ENCODE peak calls at places on chromosome 2, in seven cellular contexts. A is SK-N-SH, G is tibial nerve, Z is upper lobe of left lung, Y is GM12878, J is sigmoid colon, D is transverse colon. K is an unnamed sample. For H3K27me3 and H3K36me3, the result is how much of the 10 kb centered on the place peaks cover.

GRCh38 chr2:121755237-121756111 is at the start of gene TSN:
- DNase-seq in A (peak), G (peak), Y (peak), Z (peak), D (peak), J (peak), K (peak)

GRCh38 chr2:228763600-228763999 is 507.5 kb downstream of the PID1 start:
- DNase-seq in J (no peak), D (no peak), G (no peak), Z (no peak), Y (no peak), A (no peak), K (no peak)

GRCh38 chr2:45131587-45131986 is 122.3 kb upstream of the SIX2 start:
- DNase-seq in G (no peak), J (no peak), D (no peak), A (no peak), Z (no peak), Y (no peak), K (no peak)

GRCh38 chr2:40248294-40248693 is 203.6 kb downstream of the SLC8A1 start:
- DNase-seq in J (no peak), D (no peak), Z (no peak), G (no peak), Y (no peak), A (no peak), K (no peak)

GRCh38 chr2:10497797-10498251 is 49.7 kb upstream of the ODC1 start:
- DNase-seq in A (peak), J (no peak), D (peak), G (no peak), Z (peak), Y (no peak), K (no peak)

GRCh38 chr2:118814368-118814767 is 33.1 kb downstream of the EN1 start:
- DNase-seq in D (no peak), J (no peak), G (no peak), Z (no peak), Y (no peak), A (no peak), K (no peak)

GRCh38 chr2:17422066-17422465 is 96.2 kb downstream of the RAD51AP2 start:
- DNase-seq in G (no peak), Z (no peak), A (no peak), D (no peak), Y (no peak), J (no peak), K (no peak)

GRCh38 chr2:219159771-219160185 is 837 bp downstream of the NHEJ1 start:
- DNase-seq in G (no peak), Y (no peak), A (no peak), Z (no peak), D (no peak), J (no peak), K (no peak)

GRCh38 chr2:51994123-51994788 is 962.3 kb upstream of the NRXN1 start:
- DNase-seq in Z (no peak), Y (no peak), A (no peak), D (no peak), G (no peak), J (no peak), K (no peak)

GRCh38 chr2:81077396-81077795 is 772.8 kb upstream of the LRRTM1 start:
- DNase-seq in D (no peak), G (no peak), Z (no peak), J (no peak), Y (no peak), A (no peak), K (no peak)

GRCh38 chr2:111632661-111633060 is 251.3 kb downstream of the ANAPC1 start:
- DNase-seq in J (no peak), Y (no peak), G (no peak), D (no peak), Z (no peak), A (no peak), K (no peak)

GRCh38 chr2:84849271-84849952 is 31.5 kb downstream of the TRABD2A start:
- DNase-seq in A (no peak), Z (no peak), G (no peak), Y (no peak), J (no peak), D (no peak), K (no peak)

GRCh38 chr2:167733750-167734149 is 513.6 kb downstream of the STK39 start:
- DNase-seq in G (no peak), Z (no peak), A (no peak), D (peak), Y (no peak), J (no peak), K (peak)

GRCh38 chr2:208320686-208321085 is 54.6 kb downstream of the PIKFYVE start:
- DNase-seq in A (no peak), D (no peak), Z (no peak), Y (peak), G (peak), J (no peak), K (peak)

GRCh38 chr2:237365671-237366070 is 48.3 kb downstream of the COL6A3 start:
- DNase-seq in J (no peak), Y (no peak), A (no peak), G (no peak), Z (peak), D (no peak), K (no peak)

GRCh38 chr2:120403261-120403660 is 57.3 kb downstream of the INHBB start:
- DNase-seq in D (no peak), Y (no peak), G (no peak), J (no peak), Z (no peak), A (no peak), K (no peak)

GRCh38 chr2:120404274-120404673 is 58.3 kb downstream of the INHBB start:
- DNase-seq in D (no peak), Y (no peak), G (no peak), J (no peak), A (no peak), Z (no peak), K (no peak)

GRCh38 chr2:120402508-120402907 is 56.6 kb downstream of the INHBB start:
- DNase-seq in D (no peak), A (no peak), J (no peak), Y (no peak), G (no peak), Z (no peak), K (no peak)

GRCh38 chr2:120404941-120405768 is 59.2 kb downstream of the INHBB start:
- DNase-seq in Z (peak), Y (no peak), A (no peak), G (no peak), D (no peak), J (no peak), K (no peak)

GRCh38 chr2:120403676-120404075 is 57.7 kb downstream of the INHBB start:
- DNase-seq in Y (no peak), D (no peak), G (no peak), Z (no peak), A (no peak), J (no peak), K (no peak)
- TF ChIP-seq EP300 in Y (no peak), D (no peak), G (no peak), Z (no peak), A (no peak), J (no peak), K (no peak)

GRCh38 chr2:61125798-61126197 is 36.2 kb upstream of the C2orf74 start:
- DNase-seq in A (no peak), J (no peak), Y (no peak), D (no peak), Z (no peak), G (no peak), K (no peak)
- H3K27me3 ChIP-seq in A (under half), J (under half), Y (under half), D (under half), Z (under half), G (under half), K (under half)

GRCh38 chr2:201707142-201707541 is 8.7 kb upstream of the MPP4 start:
- DNase-seq in A (no peak), D (no peak), Y (no peak), G (no peak), Z (no peak), J (no peak), K (no peak)
- H3K36me3 ChIP-seq in A (half or more), D (under half), Y (under half), G (under half), Z (under half), J (under half), K (under half)

GRCh38 chr2:160924936-160925353 is 235.3 kb upstream of the TANK start:
- DNase-seq in Z (no peak), G (no peak), J (no peak), D (no peak), Y (no peak), A (no peak), K (no peak)
- TF ChIP-seq EP300 in Z (no peak), G (no peak), J (no peak), D (no peak), Y (no peak), A (no peak), K (no peak)

DNA sequence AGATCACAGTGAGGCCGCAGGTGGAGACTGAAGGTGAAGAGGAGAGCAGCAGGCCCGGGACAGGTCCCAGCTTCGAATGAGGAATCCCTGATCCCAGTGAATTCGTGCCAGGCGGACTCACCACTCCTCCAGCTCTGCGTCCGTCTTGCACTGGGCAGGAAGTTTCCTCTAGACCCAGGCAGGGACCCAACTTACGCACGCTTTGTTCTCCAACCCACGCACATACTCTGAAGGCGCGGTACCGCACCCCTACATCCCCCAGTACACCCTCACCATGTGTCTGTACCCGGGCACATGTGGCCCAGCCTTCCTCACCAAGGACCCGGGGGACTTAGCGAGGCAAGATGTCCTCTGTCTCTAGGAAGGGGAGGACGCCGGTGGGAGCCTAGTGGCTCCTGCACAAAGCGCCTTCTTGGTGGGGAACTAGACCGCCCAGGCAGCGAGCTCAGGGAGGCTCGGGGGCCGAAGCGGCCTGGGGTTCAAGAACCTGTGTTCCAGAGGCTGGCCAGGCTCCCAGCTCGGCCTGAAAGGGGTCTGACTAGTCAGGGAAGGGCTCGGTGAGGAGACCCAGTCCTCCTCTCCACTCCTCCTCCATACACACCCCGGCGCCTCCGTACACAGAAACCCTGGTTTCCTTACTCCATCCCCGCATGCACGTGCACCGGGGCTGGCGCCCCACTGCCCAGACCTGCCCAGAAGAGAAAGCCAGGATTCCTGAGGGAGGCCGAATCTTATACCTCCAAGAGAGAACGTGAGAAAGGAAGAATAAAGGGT is 38.3 kb upstream of the ATP6V1B1 start:
- DNase-seq in Y (no peak), G (no peak), Z (no peak), A (no peak), D (no peak), J (no peak), K (no peak)
- H3K27me3 ChIP-seq in Y (under half), G (half or more), Z (under half), A (under half), D (half or more), J (half or more), K (under half)

GRCh38 chr2:159117658-159118057 is 149.2 kb downstream of the TANC1 start:
- DNase-seq in A (no peak), Y (no peak), J (no peak), D (no peak), G (no peak), Z (no peak), K (no peak)
- H3K36me3 ChIP-seq in A (under half), Y (under half), J (under half), D (under half), G (under half), Z (under half), K (under half)